ENCODE peak calls at places on chromosomes 16 and 17, in nine cellular contexts. F, H, R, Z, T, N, B, O and S are unnamed samples.

GRCh38 chr16:88475037-88475436 is 22.0 kb downstream of the ZFPM1 start:
- DNase-seq in N (no peak), R (no peak), Z (no peak), H (no peak), T (no peak), B (no peak), O (no peak), F (no peak), S (no peak)

GRCh38 chr17:36942031-36942599 is 4.8 kb downstream of the LHX1 start:
- DNase-seq in Z (no peak), O (no peak), R (no peak), H (no peak), T (no peak), B (peak; percentile 45), N (no peak), F (no peak), S (no peak)

GRCh38 chr17:80512233-80512632 is 32.4 kb upstream of the RPTOR start:
- DNase-seq in B (no peak), H (no peak), F (no peak), R (no peak), Z (no peak), O (no peak), N (peak; percentile 43), T (no peak), S (no peak)

GRCh38 chr17:57954421-57955182 is 610 bp downstream of the CUEDC1 start:
- DNase-seq in B (no peak), H (no peak), T (no peak), R (peak; percentile 62), Z (no peak), O (no peak), F (no peak), N (peak; percentile 80), S (peak; percentile 93)

GRCh38 chr17:80119271-80119791 is 17.9 kb downstream of the GAA start:
- DNase-seq in R (no peak), N (no peak), Z (no peak), O (no peak), T (no peak), F (no peak), H (no peak), B (no peak), S (no peak)

GRCh38 chr17:44776628-44777393 is 18.0 kb downstream of the ADAM11 start:
- DNase-seq in N (no peak), H (no peak), B (no peak), T (no peak), Z (no peak), R (no peak), F (peak; percentile 73), O (no peak), S (no peak)

GRCh38 chr17:59761385-59762021 is 54.0 kb downstream of the VMP1 start:
- DNase-seq in R (no peak), H (no peak), F (no peak), O (no peak), T (peak; percentile 79), B (no peak), Z (no peak), N (peak; percentile 81), S (no peak)

GRCh38 chr17:50767030-50767429 is 288 bp downstream of the ANKRD40CL start:
- DNase-seq in F (no peak), H (no peak), B (no peak), T (no peak), O (no peak), R (no peak), N (no peak), Z (no peak), S (peak; percentile 67)

GRCh38 chr16:73047536-73048291 is at the start of gene ZFHX3:
- DNase-seq in F (no peak), B (peak; percentile 84), T (no peak), N (peak; percentile 73), O (peak; percentile 63), H (no peak), Z (peak; percentile 30), R (peak; percentile 57), S (no peak)

GRCh38 chr16:56451753-56452689 is 667 bp downstream of the OGFOD1 start:
- DNase-seq in R (no peak), T (no peak), N (peak; percentile 11), F (no peak), B (peak; percentile 15), O (peak; percentile 17), Z (no peak), H (peak; percentile 15), S (no peak)

GRCh38 chr17:15944720-15945492 is at the start of gene ADORA2B:
- DNase-seq in R (peak; percentile 63), H (no peak), T (no peak), O (peak; percentile 73), B (peak; percentile 87), Z (peak; percentile 29), N (peak; percentile 75), F (no peak), S (peak; percentile 91)

GRCh38 chr17:12256380-12256995 is 235.8 kb downstream of the MAP2K4 start:
- DNase-seq in R (peak; percentile 5), B (peak; percentile 52), Z (no peak), T (peak; percentile 43), H (no peak), F (no peak), N (peak; percentile 75), O (peak; percentile 48), S (no peak)

GRCh38 chr16:9124908-9125584 is 33.6 kb downstream of the HAPSTR1 start:
- DNase-seq in O (no peak), N (no peak), Z (no peak), B (no peak), H (no peak), R (no peak), F (no peak), T (no peak), S (no peak)

GRCh38 chr16:67431077-67431804 is at the start of gene HSD11B2:
- DNase-seq in B (peak; percentile 75), F (no peak), O (peak; percentile 22), N (peak; percentile 62), Z (no peak), R (peak; percentile 41), T (no peak), H (no peak), S (peak; percentile 88)

GRCh38 chr17:77009877-77010276 is 130.9 kb upstream of the SEC14L1 start:
- DNase-seq in H (no peak), B (no peak), R (no peak), Z (no peak), N (no peak), O (no peak), T (no peak), F (no peak), S (no peak)

GRCh38 chr17:77010667-77011066 is 130.1 kb upstream of the SEC14L1 start:
- DNase-seq in R (no peak), B (no peak), O (no peak), Z (no peak), F (no peak), T (no peak), N (no peak), H (no peak), S (no peak)

GRCh38 chr17:77011173-77012011 is 129.4 kb upstream of the SEC14L1 start:
- DNase-seq in Z (peak; percentile 56), O (peak; percentile 82), N (peak; percentile 65), B (no peak), H (no peak), F (no peak), T (no peak), R (peak; percentile 55), S (no peak)
- TF ChIP-seq CTCF in Z (peak; percentile 81), O (peak; percentile 80), N (peak; percentile 42), B (peak; percentile 70), H (no peak), F (peak; percentile 77), T (peak; percentile 79), R (peak; percentile 74), S (peak; percentile 51)

DNA sequence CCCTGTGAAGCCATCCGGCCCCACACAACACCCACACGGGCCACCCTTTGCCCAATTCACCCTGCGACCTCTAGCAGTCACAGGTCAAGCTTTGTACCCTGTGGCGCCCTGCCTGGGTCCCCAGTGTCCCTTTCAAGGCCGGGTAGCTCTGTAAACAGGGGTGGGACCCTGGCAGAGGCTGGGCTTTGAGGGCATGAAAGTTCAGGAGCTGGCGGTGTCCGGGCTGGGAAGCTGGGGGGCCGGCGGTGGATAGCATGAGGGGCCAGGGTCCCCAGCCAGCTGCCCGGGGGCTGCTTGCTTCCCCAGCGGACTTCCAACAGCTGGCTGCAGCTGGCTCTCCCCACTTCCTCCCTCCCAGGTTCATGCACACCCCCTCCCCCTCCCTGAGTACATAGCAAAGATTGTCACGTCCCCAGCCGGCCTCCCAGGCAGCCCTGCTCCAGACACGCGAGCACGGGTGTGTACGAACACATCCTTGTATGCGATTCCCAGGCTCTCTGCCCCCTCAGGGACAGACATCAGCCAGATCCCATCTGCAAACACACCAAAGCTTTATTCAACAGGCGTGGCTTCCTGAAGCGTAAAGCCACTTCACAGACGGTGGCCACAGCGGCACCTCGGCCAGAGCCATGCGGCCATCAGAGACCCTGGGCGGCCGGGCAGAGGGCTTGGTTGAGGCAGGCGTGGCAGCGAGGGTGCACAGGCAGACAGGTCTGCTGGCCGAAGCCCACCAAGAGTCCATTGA is 8.2 kb downstream of the NTHL1 start:
- DNase-seq in N (peak; percentile 96), O (no peak), B (no peak), R (no peak), T (peak; percentile 63), Z (no peak), F (no peak), H (no peak), S (peak; percentile 95)
- TF ChIP-seq CTCF in N (no peak), O (no peak), B (no peak), R (no peak), T (no peak), Z (no peak), F (no peak), H (no peak), S (no peak)

DNA sequence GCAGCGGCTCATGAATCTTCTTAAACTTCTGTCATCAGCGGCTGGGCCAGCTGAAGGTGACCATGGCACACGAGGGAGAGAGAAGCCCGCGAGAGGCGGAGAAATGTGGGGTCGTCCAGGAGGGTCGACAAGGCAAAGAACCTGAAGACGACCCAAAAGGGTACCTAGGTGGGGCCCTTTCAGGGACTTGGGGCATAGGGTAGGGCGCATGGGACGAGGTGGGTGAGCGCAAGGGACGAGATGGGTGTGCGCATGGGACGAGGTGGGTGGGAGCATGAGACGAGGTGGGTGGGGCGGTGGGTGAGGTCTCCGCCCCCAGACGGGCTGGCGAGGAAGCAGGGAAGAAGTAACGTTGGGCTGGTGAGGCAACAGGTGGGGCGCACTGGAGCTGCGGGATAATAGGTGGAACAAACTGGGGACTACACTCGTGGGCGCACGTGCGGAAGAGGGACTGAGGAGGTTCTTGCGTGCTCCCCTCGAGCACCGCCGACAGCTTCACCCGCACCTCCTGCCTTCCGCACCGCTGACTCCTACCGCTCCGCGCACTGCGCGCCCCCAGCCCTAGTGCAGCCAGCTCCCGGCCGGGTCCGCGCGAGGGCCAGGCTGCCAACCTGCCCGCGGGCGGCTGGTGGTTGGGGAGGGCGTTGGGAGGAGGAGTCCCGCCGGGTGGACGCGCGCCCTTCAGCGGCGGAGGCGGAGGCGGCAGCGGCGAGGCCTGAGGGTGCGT is 23.2 kb upstream of the CRYM start:
- DNase-seq in Z (peak; percentile 11), B (peak; percentile 84), R (peak; percentile 47), O (peak; percentile 57), N (peak; percentile 93), H (peak; percentile 22), T (no peak), F (peak; percentile 90), S (peak; percentile 89)
- TF ChIP-seq CTCF in Z (no peak), B (peak; percentile 38), R (peak; percentile 31), O (no peak), N (peak; percentile 33), H (peak; percentile 37), T (peak; percentile 2), F (peak; percentile 65), S (peak; percentile 44)

DNA sequence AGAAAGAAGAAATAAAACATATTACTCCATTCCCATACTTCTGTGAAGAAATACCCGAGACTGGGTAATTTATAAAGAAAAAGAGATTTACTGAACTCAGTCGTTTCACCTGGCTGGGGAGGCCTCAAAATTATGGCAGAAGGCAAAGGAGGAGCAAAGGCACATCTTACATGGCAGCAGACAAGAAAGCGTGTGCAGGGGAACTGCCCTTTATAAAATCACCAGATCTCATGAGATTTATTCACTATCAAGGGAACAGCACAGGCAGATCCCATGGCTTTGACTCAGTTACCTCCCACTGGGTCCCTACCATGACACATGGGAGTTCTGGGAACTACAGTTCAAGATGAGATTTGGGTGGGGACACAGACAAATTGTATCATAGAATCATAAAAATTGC is 365.4 kb downstream of the WWOX start:
- DNase-seq in H (no peak), B (no peak), N (no peak), R (no peak), F (no peak), Z (no peak), T (no peak), O (no peak), S (no peak)
- TF ChIP-seq CTCF in H (no peak), B (no peak), N (no peak), R (no peak), F (no peak), Z (no peak), T (no peak), O (no peak), S (no peak)